ENCODE peak calls at places on chromosome 19, in five cellular contexts. R is amniotic epithelial cell; C is Right ventricle myocardium superior; W is stimulated activated CD8-positive, alpha-beta memory T cell treated with anti-CD3 and anti-CD28 coated beads, Interleukin-2, amount 100 ng/mL, for 1 hour; K is PC-9. O is an unnamed sample.

GRCh38 chr19:17847538-17848366 is at the start of gene JAK3:
- DNase-seq in W (peak; percentile 73), R (peak; percentile 55), K (no peak), C (peak; percentile 74), O (no peak)

GRCh38 chr19:13226983-13227382 is 76.8 kb downstream of the IER2 start:
- DNase-seq in K (no peak), R (no peak), W (no peak), C (no peak), O (no peak)

GRCh38 chr19:54345938-54346386 is 7.0 kb upstream of the LILRA4 start:
- DNase-seq in K (no peak), C (no peak), R (no peak), W (no peak), O (no peak)

GRCh38 chr19:42024622-42025111 is 30.6 kb upstream of the ATP1A3 start:
- DNase-seq in C (peak; percentile 82), K (no peak), R (peak; percentile 27), W (no peak), O (no peak)

GRCh38 chr19:11196406-11197287 is 698 bp downstream of the KANK2 start:
- DNase-seq in R (no peak), W (no peak), C (peak; percentile 73), K (no peak), O (no peak)

GRCh38 chr19:1079566-1080111 is 12.7 kb downstream of the ARHGAP45 start:
- DNase-seq in R (no peak), C (peak; percentile 42), W (no peak), K (no peak), O (no peak)

GRCh38 chr19:12834976-12835757 is 788 bp upstream of the RTBDN start:
- DNase-seq in C (no peak), R (no peak), K (no peak), W (no peak), O (peak; percentile 69)

GRCh38 chr19:6590458-6591319 is at the start of gene CD70:
- DNase-seq in R (no peak), C (no peak), W (peak; percentile 10), K (no peak), O (no peak)

GRCh38 chr19:39307822-39308530 is 11.8 kb downstream of the IFNL1 start:
- DNase-seq in K (no peak), C (no peak), W (no peak), R (no peak), O (no peak)

GRCh38 chr19:11485245-11485837 is 4.5 kb upstream of the ELAVL3 start:
- DNase-seq in R (no peak), W (no peak), K (no peak), C (no peak), O (no peak)